ENCODE peak calls at places on chromosomes 12 and 14, in seven cellular contexts. L is ovary, I is mucosa of descending colon, B is K562, F is occipital lobe, N is NCI-H1092 treated with DMSO at 0.1 percent for 48 hours, M is ELF-1. C is an unnamed sample.

GRCh38 chr14:24243336-24243836 is 963 bp upstream of the TINF2 start:
- DNase-seq in L (no peak), I (no peak), B (no peak), F (no peak), N (no peak), M (no peak), C (no peak)

GRCh38 chr12:68334136-68334535 is 2.0 kb upstream of the MDM1 start:
- DNase-seq in L (no peak), I (peak; percentile 31), B (no peak), F (no peak), N (peak; percentile 60), M (no peak), C (no peak)

GRCh38 chr14:58738189-58738836 is 100.6 kb downstream of the DACT1 start:
- DNase-seq in L (no peak), I (no peak), B (no peak), F (no peak), N (no peak), M (no peak), C (no peak)

GRCh38 chr12:131471271-131471905 is 239.5 kb upstream of the SFSWAP start:
- DNase-seq in L (no peak), I (no peak), B (no peak), F (no peak), N (no peak), M (peak; percentile 30), C (no peak)

GRCh38 chr14:50920482-50921225 is 23.6 kb downstream of the PYGL start:
- DNase-seq in L (no peak), I (no peak), B (no peak), F (no peak), N (no peak), M (peak; percentile 56), C (no peak)

GRCh38 chr12:122840580-122841513 is 5.6 kb downstream of the HIP1R start:
- DNase-seq in L (no peak), I (peak; percentile 24), B (no peak), F (no peak), N (no peak), M (peak; percentile 55), C (no peak)

GRCh38 chr14:37969511-37969979 is 238.2 kb upstream of the SSTR1 start:
- DNase-seq in L (no peak), I (no peak), B (no peak), F (no peak), N (no peak), M (no peak), C (no peak)

GRCh38 chr12:80176706-80177105 is 77.4 kb downstream of the OTOGL start:
- DNase-seq in L (no peak), I (no peak), B (no peak), F (no peak), N (no peak), M (no peak), C (no peak)

GRCh38 chr14:101120636-101121398 is 217.3 kb upstream of the RTL1 start:
- DNase-seq in L (peak; percentile 33), I (no peak), B (no peak), F (no peak), N (peak; percentile 49), M (no peak), C (no peak)

GRCh38 chr12:40117818-40118217 is 11.9 kb upstream of the SLC2A13 start:
- DNase-seq in L (no peak), I (no peak), B (no peak), F (no peak), N (no peak), M (no peak), C (no peak)

GRCh38 chr14:64708148-64709004 is 4.2 kb downstream of the PLEKHG3 start:
- DNase-seq in L (no peak), I (peak; percentile 58), B (no peak), F (no peak), N (no peak), M (peak; percentile 96), C (no peak)

GRCh38 chr12:39692258-39692853 is 72.8 kb upstream of the ABCD2 start:
- DNase-seq in L (no peak), I (no peak), B (no peak), F (no peak), N (no peak), M (no peak), C (no peak)

GRCh38 chr14:103748539-103748867 is 32.9 kb downstream of the ZFYVE21 start:
- DNase-seq in L (no peak), I (no peak), B (no peak), F (no peak), N (no peak), M (no peak), C (no peak)

GRCh38 chr12:99223554-99223953 is 424.0 kb upstream of the GARIN6 start:
- DNase-seq in L (no peak), I (no peak), B (no peak), F (no peak), N (no peak), M (no peak), C (no peak)

GRCh38 chr12:67067453-67068203 is 201.5 kb upstream of the CAND1 start:
- DNase-seq in L (no peak), I (peak; percentile 23), B (no peak), F (no peak), N (no peak), M (peak; percentile 50), C (no peak)

GRCh38 chr14:105168496-105168978 is at the start of gene JAG2:
- DNase-seq in L (no peak), I (peak; percentile 68), B (no peak), F (peak; percentile 43), N (peak; percentile 54), M (no peak), C (peak; percentile 55)

GRCh38 chr14:57182760-57183503 is 85.8 kb downstream of the EXOC5 start:
- DNase-seq in L (peak; percentile 56), I (no peak), B (peak; percentile 4), F (no peak), N (peak; percentile 42), M (peak; percentile 29), C (no peak)

GRCh38 chr14:77000340-77001235 is 27.9 kb downstream of the IRF2BPL start:
- DNase-seq in L (peak; percentile 58), I (no peak), B (no peak), F (peak; percentile 56), N (peak; percentile 43), M (peak; percentile 47), C (no peak)

GRCh38 chr12:15732341-15733061 is 56.7 kb downstream of the EPS8 start:
- DNase-seq in L (no peak), I (no peak), B (no peak), F (no peak), N (no peak), M (no peak), C (no peak)

GRCh38 chr12:517538-517937 is 57.8 kb downstream of the B4GALNT3 start:
- DNase-seq in L (no peak), I (no peak), B (no peak), F (no peak), N (no peak), M (no peak), C (no peak)

GRCh38 chr12:31431721-31432120 is 105.8 kb upstream of the SINHCAF start:
- DNase-seq in L (no peak), I (no peak), B (no peak), F (no peak), N (no peak), M (no peak), C (no peak)

GRCh38 chr12:92558241-92558773 is 144.5 kb upstream of the PLEKHG7 start:
- DNase-seq in L (no peak), I (no peak), B (no peak), F (no peak), N (no peak), M (no peak), C (no peak)

GRCh38 chr12:101243616-101244015 is 33.6 kb upstream of the SLC5A8 start:
- DNase-seq in L (no peak), I (no peak), B (no peak), F (no peak), N (no peak), M (no peak), C (no peak)

GRCh38 chr12:116194935-116195431 is 82.5 kb downstream of the MED13L start:
- DNase-seq in L (no peak), I (no peak), B (no peak), F (no peak), N (no peak), M (peak; percentile 31), C (peak; percentile 19)

GRCh38 chr12:47910486-47910885 is 5.7 kb upstream of the VDR start:
- DNase-seq in L (no peak), I (no peak), B (no peak), F (no peak), N (no peak), M (peak; percentile 34), C (no peak)

GRCh38 chr12:77130193-77130592 is 64.8 kb upstream of the E2F7 start:
- DNase-seq in L (no peak), I (no peak), B (no peak), F (no peak), N (no peak), M (no peak), C (no peak)

GRCh38 chr14:96581902-96582640 is 79.9 kb downstream of the PAPOLA start:
- DNase-seq in L (no peak), I (no peak), B (peak; percentile 60), F (no peak), N (no peak), M (peak; percentile 1), C (no peak)

C was measured in T-helper 2 cell.